ENCODE peak calls at places on chromosomes 4 and X, in ten cellular contexts. One of them, this sample, is unnamed.
A peak's percentile ranks its signal among the peaks of the same experiment; 100 is the strongest.

GRCh38 chr4:92232566-92232965 is 71.2 kb upstream of the GRID2 start:
- DNase-seq in uterus: no peak
- DNase-seq in SK-N-SH: no peak
- DNase-seq in breast epithelium: no peak
- DNase-seq in cardiac muscle cell: no peak
- DNase-seq in GM23248: peak; percentile 18
- DNase-seq in right cardiac atrium: no peak
- DNase-seq in SJSA1: no peak
- DNase-seq in Peyer's patch: no peak
- DNase-seq in mammary epithelial cell: peak; percentile 51
- DNase-seq in this sample: no peak

GRCh38 chr4:73867783-73868182 is 1.4 kb upstream of the CXCL1 start:
- DNase-seq in SK-N-SH: no peak
- DNase-seq in GM23248: no peak
- DNase-seq in mammary epithelial cell: peak; percentile 89
- DNase-seq in right cardiac atrium: no peak
- DNase-seq in cardiac muscle cell: no peak
- DNase-seq in breast epithelium: no peak
- DNase-seq in uterus: no peak
- DNase-seq in Peyer's patch: peak; percentile 65
- DNase-seq in SJSA1: no peak
- DNase-seq in this sample: no peak

GRCh38 chrX:107448625-107449468 is 605 bp upstream of the FRMPD3 start:
- DNase-seq in cardiac muscle cell: no peak
- DNase-seq in breast epithelium: no peak
- DNase-seq in Peyer's patch: no peak
- DNase-seq in SJSA1: no peak
- DNase-seq in uterus: no peak
- DNase-seq in SK-N-SH: peak; percentile 46
- DNase-seq in right cardiac atrium: peak; percentile 49
- DNase-seq in GM23248: peak; percentile 14
- DNase-seq in mammary epithelial cell: no peak
- DNase-seq in this sample: no peak

GRCh38 chrX:10566726-10567097 is 53.7 kb downstream of the MID1 start:
- DNase-seq in right cardiac atrium: no peak
- DNase-seq in cardiac muscle cell: no peak
- DNase-seq in Peyer's patch: no peak
- DNase-seq in uterus: no peak
- DNase-seq in GM23248: no peak
- DNase-seq in SJSA1: no peak
- DNase-seq in SK-N-SH: no peak
- DNase-seq in breast epithelium: no peak
- DNase-seq in mammary epithelial cell: no peak
- DNase-seq in this sample: no peak

GRCh38 chrX:96538104-96538725 is 146.4 kb upstream of the DIAPH2 start:
- DNase-seq in mammary epithelial cell: peak; percentile 0
- DNase-seq in uterus: no peak
- DNase-seq in SJSA1: no peak
- DNase-seq in breast epithelium: no peak
- DNase-seq in SK-N-SH: no peak
- DNase-seq in Peyer's patch: no peak
- DNase-seq in right cardiac atrium: no peak
- DNase-seq in cardiac muscle cell: peak; percentile 3
- DNase-seq in GM23248: no peak
- DNase-seq in this sample: no peak

GRCh38 chr4:103996637-103997036 is 276.9 kb upstream of the TACR3 start:
- DNase-seq in uterus: no peak
- DNase-seq in cardiac muscle cell: peak; percentile 66
- DNase-seq in SJSA1: peak; percentile 58
- DNase-seq in Peyer's patch: no peak
- DNase-seq in right cardiac atrium: no peak
- DNase-seq in GM23248: peak; percentile 69
- DNase-seq in SK-N-SH: no peak
- DNase-seq in breast epithelium: peak; percentile 44
- DNase-seq in mammary epithelial cell: peak; percentile 94
- DNase-seq in this sample: no peak

GRCh38 chrX:42437211-42437610 is 340.8 kb downstream of the PPP1R2C start:
- DNase-seq in Peyer's patch: no peak
- DNase-seq in GM23248: no peak
- DNase-seq in breast epithelium: no peak
- DNase-seq in uterus: no peak
- DNase-seq in SJSA1: no peak
- DNase-seq in cardiac muscle cell: no peak
- DNase-seq in right cardiac atrium: no peak
- DNase-seq in mammary epithelial cell: no peak
- DNase-seq in SK-N-SH: no peak
- DNase-seq in this sample: no peak

GRCh38 chr4:146637853-146638800 is 566 bp upstream of the POU4F2 start:
- DNase-seq in cardiac muscle cell: no peak
- DNase-seq in breast epithelium: no peak
- DNase-seq in Peyer's patch: no peak
- DNase-seq in GM23248: no peak
- DNase-seq in SJSA1: no peak
- DNase-seq in uterus: no peak
- DNase-seq in SK-N-SH: peak; percentile 66
- DNase-seq in mammary epithelial cell: no peak
- DNase-seq in right cardiac atrium: no peak
- DNase-seq in this sample: no peak

GRCh38 chr4:85909851-85910250 is 434.9 kb downstream of the ARHGAP24 start:
- DNase-seq in mammary epithelial cell: no peak
- DNase-seq in right cardiac atrium: peak; percentile 64
- DNase-seq in uterus: no peak
- DNase-seq in SK-N-SH: no peak
- DNase-seq in SJSA1: no peak
- DNase-seq in Peyer's patch: no peak
- DNase-seq in breast epithelium: no peak
- DNase-seq in GM23248: no peak
- DNase-seq in cardiac muscle cell: no peak
- DNase-seq in this sample: no peak

GRCh38 chrX:34491126-34491525 is 166.0 kb downstream of the TMEM47 start:
- DNase-seq in breast epithelium: no peak
- DNase-seq in uterus: no peak
- DNase-seq in right cardiac atrium: no peak
- DNase-seq in mammary epithelial cell: no peak
- DNase-seq in Peyer's patch: no peak
- DNase-seq in cardiac muscle cell: no peak
- DNase-seq in SJSA1: no peak
- DNase-seq in GM23248: no peak
- DNase-seq in SK-N-SH: no peak
- DNase-seq in this sample: no peak

GRCh38 chrX:76454456-76454927 is 27.0 kb downstream of the MAGEE1 start:
- DNase-seq in breast epithelium: no peak
- DNase-seq in SJSA1: no peak
- DNase-seq in uterus: no peak
- DNase-seq in Peyer's patch: no peak
- DNase-seq in mammary epithelial cell: peak; percentile 23
- DNase-seq in cardiac muscle cell: peak; percentile 15
- DNase-seq in SK-N-SH: peak; percentile 6
- DNase-seq in right cardiac atrium: no peak
- DNase-seq in GM23248: peak; percentile 41
- DNase-seq in this sample: no peak

GRCh38 chrX:114162068-114162735 is 421.7 kb upstream of the HTR2C start:
- DNase-seq in Peyer's patch: no peak
- DNase-seq in breast epithelium: no peak
- DNase-seq in GM23248: no peak
- DNase-seq in SJSA1: no peak
- DNase-seq in mammary epithelial cell: no peak
- DNase-seq in cardiac muscle cell: no peak
- DNase-seq in uterus: no peak
- DNase-seq in right cardiac atrium: no peak
- DNase-seq in SK-N-SH: no peak
- DNase-seq in this sample: no peak

GRCh38 chrX:17046478-17047097 is 100.1 kb downstream of the REPS2 start:
- DNase-seq in right cardiac atrium: no peak
- DNase-seq in GM23248: peak; percentile 70
- DNase-seq in SK-N-SH: peak; percentile 51
- DNase-seq in uterus: peak; percentile 46
- DNase-seq in Peyer's patch: peak; percentile 87
- DNase-seq in mammary epithelial cell: peak; percentile 56
- DNase-seq in breast epithelium: no peak
- DNase-seq in SJSA1: peak; percentile 20
- DNase-seq in cardiac muscle cell: peak; percentile 81
- DNase-seq in this sample: no peak

GRCh38 chr4:55386073-55386472 is 9.7 kb upstream of the TMEM165 start:
- DNase-seq in uterus: no peak
- DNase-seq in right cardiac atrium: no peak
- DNase-seq in breast epithelium: no peak
- DNase-seq in GM23248: peak; percentile 42
- DNase-seq in SJSA1: peak; percentile 27
- DNase-seq in SK-N-SH: peak; percentile 53
- DNase-seq in cardiac muscle cell: peak; percentile 46
- DNase-seq in mammary epithelial cell: peak; percentile 25
- DNase-seq in Peyer's patch: no peak
- DNase-seq in this sample: no peak

DNA sequence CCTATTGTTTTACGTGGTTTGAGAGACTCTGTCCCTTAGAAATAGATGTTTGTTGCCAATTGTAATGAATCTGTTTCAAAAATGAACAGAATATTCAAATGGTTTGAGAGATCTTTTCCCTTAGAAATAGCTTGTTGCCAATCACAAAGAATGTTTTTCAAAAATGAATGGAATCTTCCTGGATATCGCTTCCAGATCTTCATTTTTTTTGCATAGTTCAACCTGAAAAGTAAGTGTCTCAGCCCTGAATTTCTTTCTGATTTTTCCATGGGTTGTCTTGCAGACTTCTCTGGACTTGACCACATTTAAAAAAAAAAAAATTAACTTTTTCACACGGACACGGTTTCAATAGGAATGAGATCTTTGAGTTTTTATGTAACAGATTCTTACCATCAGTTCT is 22.7 kb downstream of the SHOX start:
- DNase-seq in right cardiac atrium: no peak
- DNase-seq in breast epithelium: no peak
- DNase-seq in GM23248: no peak
- DNase-seq in SJSA1: no peak
- DNase-seq in SK-N-SH: no peak
- DNase-seq in mammary epithelial cell: no peak
- DNase-seq in uterus: no peak
- DNase-seq in cardiac muscle cell: no peak
- DNase-seq in Peyer's patch: no peak
- DNase-seq in this sample: no peak
- H3K4me1 ChIP-seq in right cardiac atrium: no peaks in the 10 kb centered on the region
- H3K4me1 ChIP-seq in breast epithelium: no peaks in the 10 kb centered on the region
- H3K4me1 ChIP-seq in GM23248: no peaks in the 10 kb centered on the region
- H3K4me1 ChIP-seq in SJSA1: no peaks in the 10 kb centered on the region
- H3K4me1 ChIP-seq in SK-N-SH: no peaks in the 10 kb centered on the region
- H3K4me1 ChIP-seq in mammary epithelial cell: no peaks in the 10 kb centered on the region
- H3K4me1 ChIP-seq in uterus: no peaks in the 10 kb centered on the region
- H3K4me1 ChIP-seq in cardiac muscle cell: no peaks in the 10 kb centered on the region
- H3K4me1 ChIP-seq in Peyer's patch: no peaks in the 10 kb centered on the region
- H3K4me1 ChIP-seq in this sample: no peaks in the 10 kb centered on the region

DNA sequence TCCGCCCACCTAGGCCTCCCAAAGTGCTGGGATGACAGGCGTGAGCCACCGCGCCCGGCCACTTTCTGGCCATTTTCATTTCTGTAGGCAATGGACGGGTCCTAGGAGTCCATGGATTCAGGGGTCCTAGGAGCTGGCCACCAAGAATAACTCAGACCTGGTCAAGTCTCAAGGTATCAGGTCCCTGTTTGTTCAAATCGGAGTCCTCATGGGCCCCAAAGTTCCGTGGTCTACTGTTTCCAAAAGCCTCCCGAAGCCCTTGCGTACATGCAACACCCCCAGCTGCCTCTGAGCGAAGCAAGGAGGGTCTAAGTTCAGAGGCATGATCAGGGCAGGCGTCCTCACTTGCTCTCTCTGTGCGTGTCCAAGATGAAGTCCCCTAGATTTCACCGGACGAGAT is 30.1 kb downstream of the P2RY8 start:
- DNase-seq in Peyer's patch: no peak
- DNase-seq in right cardiac atrium: no peak
- DNase-seq in cardiac muscle cell: no peak
- DNase-seq in SK-N-SH: no peak
- DNase-seq in mammary epithelial cell: no peak
- DNase-seq in GM23248: no peak
- DNase-seq in SJSA1: no peak
- DNase-seq in uterus: no peak
- DNase-seq in breast epithelium: no peak
- DNase-seq in this sample: no peak
- H3K4me1 ChIP-seq in Peyer's patch: no peaks in the 10 kb centered on the region
- H3K4me1 ChIP-seq in right cardiac atrium: no peaks in the 10 kb centered on the region
- H3K4me1 ChIP-seq in cardiac muscle cell: no peaks in the 10 kb centered on the region
- H3K4me1 ChIP-seq in SK-N-SH: no peaks in the 10 kb centered on the region
- H3K4me1 ChIP-seq in mammary epithelial cell: no peaks in the 10 kb centered on the region
- H3K4me1 ChIP-seq in GM23248: no peaks in the 10 kb centered on the region
- H3K4me1 ChIP-seq in SJSA1: no peaks in the 10 kb centered on the region
- H3K4me1 ChIP-seq in uterus: no peaks in the 10 kb centered on the region
- H3K4me1 ChIP-seq in breast epithelium: no peaks in the 10 kb centered on the region
- H3K4me1 ChIP-seq in this sample: no peaks in the 10 kb centered on the region

GRCh38 chrX:65673857-65674350 is 6.5 kb downstream of the MSN start:
- DNase-seq in breast epithelium: no peak
- DNase-seq in right cardiac atrium: no peak
- DNase-seq in GM23248: no peak
- DNase-seq in mammary epithelial cell: no peak
- DNase-seq in SJSA1: no peak
- DNase-seq in cardiac muscle cell: no peak
- DNase-seq in SK-N-SH: no peak
- DNase-seq in Peyer's patch: no peak
- DNase-seq in uterus: no peak
- DNase-seq in this sample: no peak
- H3K4me1 ChIP-seq in breast epithelium: no peaks in the 10 kb centered on the region
- H3K4me1 ChIP-seq in right cardiac atrium: peaks cover 20% of the 10 kb centered on the region
- H3K4me1 ChIP-seq in GM23248: peaks cover 82% of the 10 kb centered on the region
- H3K4me1 ChIP-seq in mammary epithelial cell: peaks cover 31% of the 10 kb centered on the region
- H3K4me1 ChIP-seq in SJSA1: peaks cover 59% of the 10 kb centered on the region
- H3K4me1 ChIP-seq in cardiac muscle cell: peaks cover 13% of the 10 kb centered on the region
- H3K4me1 ChIP-seq in SK-N-SH: peaks cover 16% of the 10 kb centered on the region
- H3K4me1 ChIP-seq in Peyer's patch: peaks cover 9% of the 10 kb centered on the region
- H3K4me1 ChIP-seq in uterus: no peaks in the 10 kb centered on the region
- H3K4me1 ChIP-seq in this sample: no peaks in the 10 kb centered on the region

GRCh38 chr4:929096-929765 is 2.9 kb downstream of the GAK start:
- DNase-seq in cardiac muscle cell: no peak
- DNase-seq in SJSA1: no peak
- DNase-seq in breast epithelium: no peak
- DNase-seq in GM23248: no peak
- DNase-seq in SK-N-SH: peak; percentile 5
- DNase-seq in right cardiac atrium: no peak
- DNase-seq in uterus: no peak
- DNase-seq in mammary epithelial cell: no peak
- DNase-seq in Peyer's patch: no peak
- DNase-seq in this sample: no peak

GRCh38 chr4:924107-925096 is 7.7 kb downstream of the GAK start:
- DNase-seq in GM23248: peak; percentile 53
- DNase-seq in SJSA1: no peak
- DNase-seq in breast epithelium: no peak
- DNase-seq in SK-N-SH: peak; percentile 46
- DNase-seq in right cardiac atrium: peak; percentile 62
- DNase-seq in uterus: no peak
- DNase-seq in cardiac muscle cell: peak; percentile 35
- DNase-seq in mammary epithelial cell: peak; percentile 59
- DNase-seq in Peyer's patch: peak; percentile 70
- DNase-seq in this sample: no peak

GRCh38 chr4:925171-925570 is 6.9 kb downstream of the GAK start:
- DNase-seq in SK-N-SH: peak; percentile 25
- DNase-seq in breast epithelium: no peak
- DNase-seq in right cardiac atrium: peak; percentile 30
- DNase-seq in SJSA1: no peak
- DNase-seq in Peyer's patch: no peak
- DNase-seq in cardiac muscle cell: no peak
- DNase-seq in uterus: no peak
- DNase-seq in mammary epithelial cell: no peak
- DNase-seq in GM23248: no peak
- DNase-seq in this sample: no peak

GRCh38 chr4:925771-926500 is 6.2 kb downstream of the GAK start:
- DNase-seq in breast epithelium: no peak
- DNase-seq in SK-N-SH: peak; percentile 6
- DNase-seq in cardiac muscle cell: no peak
- DNase-seq in SJSA1: no peak
- DNase-seq in uterus: no peak
- DNase-seq in right cardiac atrium: no peak
- DNase-seq in GM23248: no peak
- DNase-seq in mammary epithelial cell: no peak
- DNase-seq in Peyer's patch: no peak
- DNase-seq in this sample: no peak

GRCh38 chr4:926538-926937 is 5.6 kb downstream of the GAK start:
- DNase-seq in breast epithelium: no peak
- DNase-seq in Peyer's patch: peak; percentile 62
- DNase-seq in SJSA1: no peak
- DNase-seq in mammary epithelial cell: no peak
- DNase-seq in uterus: no peak
- DNase-seq in right cardiac atrium: no peak
- DNase-seq in SK-N-SH: peak; percentile 49
- DNase-seq in cardiac muscle cell: peak; percentile 39
- DNase-seq in GM23248: peak; percentile 38
- DNase-seq in this sample: no peak
- H3K4me1 ChIP-seq in breast epithelium: peaks cover 7% of the 10 kb centered on the region
- H3K4me1 ChIP-seq in Peyer's patch: peaks cover 36% of the 10 kb centered on the region
- H3K4me1 ChIP-seq in SJSA1: peaks cover 5% of the 10 kb centered on the region
- H3K4me1 ChIP-seq in mammary epithelial cell: peaks cover 13% of the 10 kb centered on the region
- H3K4me1 ChIP-seq in uterus: peaks cover 7% of the 10 kb centered on the region
- H3K4me1 ChIP-seq in right cardiac atrium: peaks cover 7% of the 10 kb centered on the region
- H3K4me1 ChIP-seq in SK-N-SH: peaks cover 5% of the 10 kb centered on the region
- H3K4me1 ChIP-seq in cardiac muscle cell: peaks cover 25% of the 10 kb centered on the region
- H3K4me1 ChIP-seq in GM23248: peaks cover 29% of the 10 kb centered on the region
- H3K4me1 ChIP-seq in this sample: no peaks in the 10 kb centered on the region